ENCODE peak calls at places on chromosome 16, in nine cellular contexts. I is epithelial cell of esophagus, J is GM12865, Y is foreskin fibroblast, B is HCT116, U is PC-3, E is fibroblast of mammary gland, V is activated B cell treated with CpG ODN at 0.5 μM for 24 hours, Q is Caco-2. H is an unnamed sample.

GRCh38 chr16:24700549-24701392 is 28.7 kb upstream of the TNRC6A start:
- DNase-seq in I (peak), J (peak), Y (peak), B (peak), U (peak), E (peak), V (no peak), Q (peak), H (no peak)

GRCh38 chr16:35431829-35432663 is 1972.6 kb downstream of the TP53TG3F start:
- DNase-seq in I (peak), J (peak), Y (no peak), B (no peak), U (no peak), E (no peak), V (no peak), Q (peak), H (no peak)

GRCh38 chr16:69123894-69124293 is 8.5 kb downstream of the CHTF8 start:
- DNase-seq in I (peak), J (peak), Y (peak), B (no peak), U (peak), E (peak), V (no peak), Q (peak), H (peak)

GRCh38 chr16:69408451-69408850 is 16.0 kb upstream of the CYB5B start:
- DNase-seq in I (peak), J (no peak), Y (no peak), B (peak), U (no peak), E (no peak), V (no peak), Q (no peak), H (no peak)

GRCh38 chr16:85316321-85316919 is 204.1 kb upstream of the CIBAR2 start:
- DNase-seq in I (peak), J (peak), Y (no peak), B (peak), U (peak), E (peak), V (no peak), Q (peak), H (peak)

GRCh38 chr16:81526199-81526598 is 81.6 kb downstream of the CMIP start:
- DNase-seq in I (peak), J (no peak), Y (no peak), B (no peak), U (no peak), E (peak), V (no peak), Q (no peak), H (no peak)

GRCh38 chr16:81625544-81626152 is 153.4 kb upstream of the PLCG2 start:
- DNase-seq in I (peak), J (peak), Y (no peak), B (no peak), U (peak), E (peak), V (no peak), Q (no peak), H (peak)

GRCh38 chr16:1710811-1711507 is 5.0 kb downstream of the MAPK8IP3 start:
- DNase-seq in I (no peak), J (no peak), Y (no peak), B (no peak), U (no peak), E (no peak), V (no peak), Q (no peak), H (no peak)

GRCh38 chr16:25066426-25066746 is 45.2 kb upstream of the LCMT1 start:
- DNase-seq in I (no peak), J (peak), Y (no peak), B (no peak), U (no peak), E (no peak), V (no peak), Q (no peak), H (peak)

GRCh38 chr16:89193576-89194293 is 6.6 kb downstream of the SLC22A31 start:
- DNase-seq in I (no peak), J (no peak), Y (no peak), B (no peak), U (no peak), E (no peak), V (no peak), Q (no peak), H (no peak)

GRCh38 chr16:391885-392335 is 5.1 kb upstream of the NME4 start:
- DNase-seq in I (peak), J (peak), Y (peak), B (no peak), U (peak), E (peak), V (peak), Q (peak), H (peak)

GRCh38 chr16:6428861-6429260 is 903.8 kb upstream of the RBFOX1 start:
- DNase-seq in I (no peak), J (no peak), Y (no peak), B (no peak), U (no peak), E (no peak), V (no peak), Q (no peak), H (no peak)

GRCh38 chr16:3266873-3267537 is 10.6 kb upstream of the MEFV start:
- DNase-seq in I (peak), J (no peak), Y (peak), B (peak), U (peak), E (peak), V (no peak), Q (peak), H (no peak)

GRCh38 chr16:89565506-89566372 is 5.3 kb downstream of the RPL13 start:
- DNase-seq in I (peak), J (peak), Y (peak), B (peak), U (peak), E (peak), V (peak), Q (peak), H (peak)

GRCh38 chr16:46720619-46721018 is 27.5 kb downstream of the MYLK3 start:
- DNase-seq in I (no peak), J (no peak), Y (no peak), B (no peak), U (no peak), E (no peak), V (no peak), Q (no peak), H (no peak)

GRCh38 chr16:3158498-3159314 is 23.9 kb downstream of the ZNF213 start:
- DNase-seq in I (peak), J (peak), Y (peak), B (peak), U (peak), E (peak), V (peak), Q (peak), H (peak)

GRCh38 chr16:1929105-1929504 is 10.9 kb upstream of the HS3ST6 start:
- DNase-seq in I (no peak), J (no peak), Y (no peak), B (no peak), U (no peak), E (peak), V (no peak), Q (peak), H (peak)

GRCh38 chr16:47431960-47432359 is 28.9 kb downstream of the ITFG1 start:
- DNase-seq in I (no peak), J (no peak), Y (no peak), B (no peak), U (no peak), E (no peak), V (no peak), Q (no peak), H (no peak)

GRCh38 chr16:28321700-28322411 is 29.5 kb downstream of the SBK1 start:
- DNase-seq in I (peak), J (peak), Y (no peak), B (peak), U (peak), E (peak), V (peak), Q (peak), H (peak)

GRCh38 chr16:85014311-85014710 is 3.0 kb upstream of the ZDHHC7 start:
- DNase-seq in I (no peak), J (no peak), Y (no peak), B (no peak), U (no peak), E (no peak), V (no peak), Q (peak), H (no peak)

GRCh38 chr16:12332553-12332952 is 356.0 kb downstream of the SNX29 start:
- DNase-seq in I (no peak), J (no peak), Y (no peak), B (no peak), U (no peak), E (no peak), V (no peak), Q (no peak), H (no peak)

GRCh38 chr16:20675488-20676267 is 21.8 kb downstream of the ACSM1 start:
- DNase-seq in I (peak), J (peak), Y (no peak), B (peak), U (peak), E (peak), V (no peak), Q (peak), H (peak)

GRCh38 chr16:85444879-85445778 is 168.0 kb upstream of the GSE1 start:
- DNase-seq in I (no peak), J (no peak), Y (no peak), B (no peak), U (no peak), E (no peak), V (no peak), Q (peak), H (no peak)

GRCh38 chr16:75138233-75138632 is 10.1 kb upstream of the ZFP1 start:
- DNase-seq in I (no peak), J (no peak), Y (no peak), B (no peak), U (no peak), E (no peak), V (no peak), Q (no peak), H (no peak)

GRCh38 chr16:17304814-17305169 is 166.0 kb downstream of the XYLT1 start:
- DNase-seq in I (no peak), J (no peak), Y (peak), B (no peak), U (no peak), E (no peak), V (no peak), Q (peak), H (no peak)

GRCh38 chr16:2512920-2513404 is 790 bp upstream of the ATP6V0C start:
- DNase-seq in I (no peak), J (no peak), Y (no peak), B (no peak), U (no peak), E (no peak), V (no peak), Q (peak), H (peak)

GRCh38 chr16:57893559-57894389 is 77.2 kb downstream of the CNGB1 start:
- DNase-seq in I (peak), J (no peak), Y (peak), B (no peak), U (peak), E (peak), V (no peak), Q (peak), H (no peak)

GRCh38 chr16:79261461-79261860 is 339.1 kb downstream of the MAF start:
- DNase-seq in I (no peak), J (peak), Y (no peak), B (no peak), U (no peak), E (no peak), V (no peak), Q (peak), H (no peak)

GRCh38 chr16:20911361-20911760 is 10.8 kb downstream of the LYRM1 start:
- DNase-seq in I (peak), J (no peak), Y (peak), B (no peak), U (peak), E (peak), V (no peak), Q (no peak), H (no peak)

GRCh38 chr16:88785106-88785924 is at the start of gene PIEZO1:
- DNase-seq in I (peak), J (peak), Y (peak), B (no peak), U (peak), E (no peak), V (peak), Q (peak), H (peak)

GRCh38 chr16:81520151-81520470 is 75.5 kb downstream of the CMIP start:
- DNase-seq in I (no peak), J (no peak), Y (no peak), B (no peak), U (no peak), E (no peak), V (no peak), Q (no peak), H (no peak)

GRCh38 chr16:70680495-70681381 is 5.1 kb downstream of the MTSS2 start:
- DNase-seq in I (no peak), J (no peak), Y (no peak), B (no peak), U (no peak), E (no peak), V (no peak), Q (no peak), H (no peak)

GRCh38 chr16:89289428-89290395 is 72.2 kb downstream of the ZNF778 start:
- DNase-seq in I (peak), J (peak), Y (peak), B (peak), U (peak), E (peak), V (peak), Q (peak), H (peak)

GRCh38 chr16:50719401-50720337 is 22.2 kb upstream of the CYLD start:
- DNase-seq in I (no peak), J (no peak), Y (no peak), B (no peak), U (no peak), E (no peak), V (no peak), Q (peak), H (no peak)
- TF ChIP-seq CTCF in I (no peak), J (peak), Y (no peak), B (no peak), U (peak), E (no peak), V (no peak), Q (peak), H (no peak)

DNA sequence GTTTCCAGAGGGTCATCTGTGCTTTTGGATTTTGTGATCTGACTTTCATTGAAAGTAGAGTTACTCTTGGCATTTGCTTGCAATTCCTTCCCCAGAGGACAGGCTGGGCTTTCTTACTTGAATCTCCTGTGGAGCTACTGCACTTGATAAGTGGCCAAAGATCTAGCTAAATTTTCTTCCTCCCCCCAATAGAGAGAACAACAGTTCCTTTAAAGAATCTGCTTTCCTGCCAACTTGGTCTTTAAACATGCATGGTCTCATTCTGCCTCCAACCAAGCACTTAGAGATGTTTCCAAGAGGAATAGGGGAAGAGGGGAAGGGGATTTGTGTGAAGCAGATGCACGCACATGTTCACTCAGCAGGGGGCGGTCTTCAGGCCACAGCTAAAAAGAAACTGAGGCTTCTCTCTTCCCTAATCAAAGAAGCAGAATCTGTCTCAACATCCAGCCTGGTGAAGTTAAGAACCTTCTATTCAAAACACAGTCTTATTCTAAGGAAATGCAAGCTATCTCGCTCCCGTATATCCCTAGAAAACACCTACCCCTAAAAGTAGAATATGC is 229.6 kb downstream of the ZFHX3 start:
- DNase-seq in I (no peak), J (no peak), Y (no peak), B (no peak), U (no peak), E (no peak), V (no peak), Q (no peak), H (no peak)
- TF ChIP-seq CTCF in I (no peak), J (no peak), Y (peak), B (peak), U (peak), E (peak), V (no peak), Q (no peak), H (peak)

DNA sequence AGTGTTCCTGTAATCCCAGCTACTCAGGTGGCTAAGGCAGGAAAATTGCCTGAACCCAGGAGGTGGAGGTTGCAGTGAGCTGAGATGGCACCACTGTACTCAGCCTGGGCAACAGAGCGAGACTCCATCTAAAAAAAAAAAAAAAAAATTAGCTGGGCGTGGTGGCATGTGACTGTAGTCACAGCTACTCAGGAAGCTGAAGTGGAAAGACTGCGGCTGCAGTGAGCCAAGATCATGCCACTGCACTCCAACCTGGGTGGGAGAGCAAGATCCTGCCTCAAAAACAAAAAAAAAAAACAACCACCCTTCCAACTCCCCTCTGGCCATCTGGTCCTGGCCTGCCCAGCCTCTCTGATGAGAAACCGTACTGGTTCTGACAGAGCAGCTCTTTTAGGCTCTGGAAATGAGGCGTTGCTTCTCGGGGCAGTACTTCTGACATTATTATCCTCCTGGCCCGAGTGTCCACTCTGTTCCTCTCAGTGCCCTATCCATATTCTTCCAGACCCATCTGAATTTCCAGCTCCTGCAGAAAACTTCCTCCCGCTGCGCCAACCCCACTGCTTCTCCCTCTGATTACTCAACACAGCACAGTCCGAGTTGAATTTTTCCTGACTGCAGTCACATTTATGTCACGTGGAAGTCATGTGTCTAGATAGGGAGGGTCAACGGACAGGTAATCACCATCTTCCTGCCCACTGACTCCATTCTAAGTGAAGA is 13.3 kb downstream of the GGA2 start:
- DNase-seq in I (peak), J (no peak), Y (peak), B (no peak), U (no peak), E (peak), V (no peak), Q (peak), H (no peak)
- TF ChIP-seq CTCF in I (no peak), J (no peak), Y (no peak), B (no peak), U (no peak), E (no peak), V (no peak), Q (no peak), H (no peak)

GRCh38 chr16:77132051-77132618 is 58.9 kb upstream of the MON1B start:
- DNase-seq in I (no peak), J (no peak), Y (no peak), B (no peak), U (no peak), E (no peak), V (no peak), Q (no peak), H (no peak)

GRCh38 chr16:77137045-77137444 is 53.9 kb upstream of the MON1B start:
- DNase-seq in I (no peak), J (no peak), Y (no peak), B (no peak), U (no peak), E (no peak), V (no peak), Q (no peak), H (no peak)

GRCh38 chr16:77133706-77134105 is 57.3 kb upstream of the MON1B start:
- DNase-seq in I (no peak), J (no peak), Y (no peak), B (no peak), U (no peak), E (no peak), V (no peak), Q (no peak), H (no peak)

DNA sequence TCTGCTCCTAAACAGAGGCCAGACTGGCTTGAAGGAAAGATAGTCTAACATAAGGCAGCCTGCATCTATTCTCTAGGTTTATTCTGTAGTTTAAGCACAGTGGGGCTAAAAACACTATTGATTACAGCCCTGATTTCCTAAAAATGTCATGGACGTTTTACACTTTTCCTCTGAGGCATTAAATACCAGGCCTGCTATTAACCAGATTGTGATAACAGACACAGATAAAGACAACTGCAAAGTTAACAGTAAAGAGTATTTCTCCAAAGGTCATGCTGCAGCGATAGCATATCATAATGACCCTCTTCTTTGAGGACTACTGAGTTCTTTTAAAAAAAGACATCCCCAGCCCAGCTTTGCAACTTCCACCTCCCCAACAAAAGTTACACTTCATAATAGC is 59.6 kb upstream of the MON1B start:
- DNase-seq in I (no peak), J (no peak), Y (no peak), B (no peak), U (no peak), E (no peak), V (no peak), Q (no peak), H (no peak)
- TF ChIP-seq CTCF in I (no peak), J (no peak), Y (no peak), B (no peak), U (no peak), E (no peak), V (no peak), Q (no peak), H (no peak)

GRCh38 chr16:83887088-83887487 is 11.8 kb upstream of the MLYCD start:
- DNase-seq in I (peak), J (no peak), Y (peak), B (peak), U (peak), E (peak), V (no peak), Q (no peak), H (no peak)
- TF ChIP-seq CTCF in I (peak), J (no peak), Y (peak), B (peak), U (peak), E (peak), V (no peak), Q (no peak), H (peak)

GRCh38 chr16:15686287-15686686 is 36.2 kb downstream of the NDE1 start:
- DNase-seq in I (no peak), J (no peak), Y (no peak), B (no peak), U (no peak), E (no peak), V (no peak), Q (no peak), H (no peak)

GRCh38 chr16:15676506-15676905 is 26.5 kb downstream of the NDE1 start:
- DNase-seq in I (no peak), J (no peak), Y (no peak), B (no peak), U (no peak), E (no peak), V (no peak), Q (no peak), H (no peak)

GRCh38 chr16:15677447-15677846 is 27.4 kb downstream of the NDE1 start:
- DNase-seq in I (no peak), J (no peak), Y (no peak), B (no peak), U (no peak), E (no peak), V (no peak), Q (no peak), H (no peak)

DNA sequence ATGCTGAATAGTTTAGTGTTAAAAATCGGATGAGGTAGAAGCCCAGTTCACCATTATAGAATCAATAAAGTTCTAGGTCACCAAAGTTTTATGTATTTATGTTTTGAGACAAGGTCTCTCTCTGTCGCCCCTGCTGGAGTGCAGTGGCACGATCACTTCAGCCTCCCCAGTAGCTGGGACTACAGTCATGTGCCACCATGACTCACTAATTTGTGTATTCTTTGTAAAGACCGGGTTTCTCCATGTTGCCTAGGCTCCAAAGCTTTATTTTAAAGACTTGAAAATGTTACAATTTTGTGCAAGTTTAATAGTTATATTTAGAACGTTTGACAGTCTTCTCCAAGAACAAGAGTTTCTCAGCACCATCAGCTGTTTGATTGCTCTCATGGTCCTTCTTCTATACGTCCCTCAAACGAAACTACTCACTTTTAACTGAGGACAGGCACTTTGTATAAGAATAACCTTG is 32.1 kb downstream of the NDE1 start:
- DNase-seq in I (peak), J (peak), Y (peak), B (peak), U (peak), E (peak), V (no peak), Q (peak), H (no peak)
- TF ChIP-seq CTCF in I (peak), J (peak), Y (peak), B (peak), U (peak), E (peak), V (no peak), Q (peak), H (no peak)

H was measured in GM13976.